ENCODE peak calls at places on chromosome 19, in nine cellular contexts. W is GM23338, N is astrocyte, M is hepatocyte, O is fibroblast of lung, Q is PC-9, Y is GM23248, D is PC-3, R is mammary epithelial cell. I is an unnamed sample.

GRCh38 chr19:33459220-33459619 is 62.4 kb downstream of the PEPD start:
- DNase-seq in W (no peak), N (no peak), M (no peak), O (no peak), Q (no peak), Y (no peak), D (no peak), R (no peak), I (no peak)

GRCh38 chr19:42466521-42467436 is 24.0 kb upstream of the CXCL17 start:
- DNase-seq in W (no peak), N (no peak), M (no peak), O (no peak), Q (no peak), Y (peak; percentile 28), D (no peak), R (no peak), I (peak; percentile 76)

GRCh38 chr19:41718761-41719160 is 10.3 kb downstream of the CEACAM5 start:
- DNase-seq in W (no peak), N (no peak), M (no peak), O (no peak), Q (no peak), Y (no peak), D (no peak), R (no peak), I (no peak)

GRCh38 chr19:51417807-51418152 is 338 bp upstream of the SIGLEC10 start:
- DNase-seq in W (no peak), N (no peak), M (no peak), O (no peak), Q (no peak), Y (no peak), D (no peak), R (no peak), I (no peak)

GRCh38 chr19:50817941-50818858 is 5.4 kb downstream of the KLK1 start:
- DNase-seq in W (peak; percentile 96), N (no peak), M (peak; percentile 77), O (no peak), Q (peak; percentile 50), Y (peak; percentile 52), D (peak; percentile 59), R (no peak), I (peak; percentile 73)

GRCh38 chr19:17755977-17756670 is 4.8 kb downstream of the FCHO1 start:
- DNase-seq in W (peak; percentile 87), N (peak; percentile 56), M (peak; percentile 49), O (peak; percentile 58), Q (peak; percentile 29), Y (no peak), D (peak; percentile 22), R (no peak), I (peak; percentile 92)

GRCh38 chr19:17079710-17080440 is 4.3 kb downstream of the MYO9B start:
- DNase-seq in W (no peak), N (peak; percentile 98), M (peak; percentile 80), O (peak; percentile 99), Q (peak; percentile 73), Y (peak; percentile 100), D (peak; percentile 96), R (peak; percentile 99), I (peak; percentile 46)

GRCh38 chr19:11736696-11737095 is 2.0 kb downstream of the ZNF823 start:
- DNase-seq in W (peak; percentile 3), N (no peak), M (peak; percentile 27), O (peak; percentile 11), Q (peak; percentile 59), Y (peak; percentile 81), D (peak; percentile 38), R (peak; percentile 20), I (peak; percentile 89)

GRCh38 chr19:29952127-29952526 is 10.1 kb downstream of the URI1 start:
- DNase-seq in W (no peak), N (no peak), M (no peak), O (no peak), Q (no peak), Y (no peak), D (no peak), R (no peak), I (no peak)

GRCh38 chr19:50658438-50659317 is 9.4 kb downstream of the C19orf81 start:
- DNase-seq in W (peak; percentile 97), N (no peak), M (peak; percentile 95), O (peak; percentile 8), Q (no peak), Y (peak; percentile 86), D (peak; percentile 92), R (peak; percentile 35), I (no peak)

GRCh38 chr19:7676376-7676775 is 514 bp upstream of the MCEMP1 start:
- DNase-seq in W (no peak), N (no peak), M (no peak), O (no peak), Q (no peak), Y (no peak), D (no peak), R (no peak), I (no peak)

GRCh38 chr19:40281381-40282208 is 3.5 kb downstream of the AKT2 start:
- DNase-seq in W (no peak), N (no peak), M (no peak), O (no peak), Q (no peak), Y (peak; percentile 46), D (no peak), R (no peak), I (no peak)

GRCh38 chr19:33376423-33376822 is 2.9 kb downstream of the CEBPG start:
- DNase-seq in W (no peak), N (peak; percentile 84), M (peak; percentile 70), O (peak; percentile 81), Q (peak; percentile 44), Y (peak; percentile 94), D (peak; percentile 81), R (peak; percentile 73), I (no peak)

DNA sequence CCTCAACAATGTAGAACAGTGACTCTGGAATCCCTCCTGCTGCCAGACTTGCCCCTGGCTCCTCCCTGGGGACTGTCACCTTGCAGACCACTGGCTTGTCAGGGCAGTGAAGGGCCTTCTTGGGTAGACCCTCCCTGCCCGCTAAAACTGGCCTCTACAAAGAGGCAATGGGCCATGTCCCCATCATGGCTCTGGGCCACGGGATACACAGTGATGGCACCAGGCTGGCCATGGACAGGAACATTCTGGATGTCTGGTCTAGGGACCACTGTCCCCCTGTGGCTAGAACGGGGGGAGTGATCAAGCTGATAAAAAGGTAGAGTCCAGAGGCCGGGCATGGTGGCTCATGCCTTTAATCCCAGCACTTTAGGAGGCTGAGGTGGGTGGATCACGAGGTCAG is 60.9 kb downstream of the ACSBG2 start:
- DNase-seq in W (no peak), N (no peak), M (no peak), O (no peak), Q (no peak), Y (no peak), D (no peak), R (no peak), I (no peak)
- H3K4me2 ChIP-seq in W (no peak overlapping the region), N (no peak overlapping the region), M (no peak overlapping the region), O (no peak overlapping the region), Q (no peak overlapping the region), Y (no peak overlapping the region), D (no peak overlapping the region), R (no peak overlapping the region), I (no peak overlapping the region)

GRCh38 chr19:4990306-4990705 is 21.4 kb downstream of the KDM4B start:
- DNase-seq in W (no peak), N (no peak), M (no peak), O (no peak), Q (no peak), Y (no peak), D (no peak), R (no peak), I (no peak)

GRCh38 chr19:4991996-4992698 is 23.2 kb downstream of the KDM4B start:
- DNase-seq in W (no peak), N (no peak), M (no peak), O (no peak), Q (no peak), Y (no peak), D (no peak), R (no peak), I (no peak)

GRCh38 chr19:4991538-4991937 is 22.6 kb downstream of the KDM4B start:
- DNase-seq in W (no peak), N (no peak), M (no peak), O (no peak), Q (no peak), Y (no peak), D (no peak), R (no peak), I (no peak)

GRCh38 chr19:4997297-4997696 is 28.4 kb downstream of the KDM4B start:
- DNase-seq in W (no peak), N (no peak), M (no peak), O (no peak), Q (no peak), Y (no peak), D (no peak), R (no peak), I (no peak)

DNA sequence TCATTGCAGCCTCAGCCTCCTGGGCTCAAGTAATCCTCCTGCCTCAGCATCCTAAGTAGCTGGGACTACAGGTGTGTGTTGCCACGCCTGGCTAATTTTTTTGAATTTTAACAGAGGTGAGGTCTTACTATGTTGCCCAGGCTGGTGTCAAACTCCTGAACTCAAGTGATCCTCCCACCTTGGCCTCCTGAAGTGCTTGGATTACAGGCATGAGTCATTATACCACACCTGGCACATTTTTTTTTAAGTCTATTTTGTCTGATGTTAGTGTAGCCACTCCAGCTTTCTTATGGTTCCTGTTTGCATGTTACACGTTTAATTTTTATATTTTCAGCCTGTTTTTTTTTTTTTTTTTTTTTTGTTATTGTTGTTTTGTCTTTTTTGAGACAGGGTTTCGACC is 24.8 kb downstream of the KDM4B start:
- DNase-seq in W (no peak), N (no peak), M (no peak), O (no peak), Q (no peak), Y (no peak), D (peak; percentile 50), R (no peak), I (no peak)
- H3K79me2 ChIP-seq in W (peaks cover 92% of the 10 kb centered on the region), N (peaks cover 93% of the 10 kb centered on the region), M (peaks cover 100% of the 10 kb centered on the region), O (peaks cover 26% of the 10 kb centered on the region), Q (no peaks in the 10 kb centered on the region), Y (peaks cover 98% of the 10 kb centered on the region), D (peaks cover 98% of the 10 kb centered on the region), R (peaks cover 97% of the 10 kb centered on the region), I (peaks cover 50% of the 10 kb centered on the region)

DNA sequence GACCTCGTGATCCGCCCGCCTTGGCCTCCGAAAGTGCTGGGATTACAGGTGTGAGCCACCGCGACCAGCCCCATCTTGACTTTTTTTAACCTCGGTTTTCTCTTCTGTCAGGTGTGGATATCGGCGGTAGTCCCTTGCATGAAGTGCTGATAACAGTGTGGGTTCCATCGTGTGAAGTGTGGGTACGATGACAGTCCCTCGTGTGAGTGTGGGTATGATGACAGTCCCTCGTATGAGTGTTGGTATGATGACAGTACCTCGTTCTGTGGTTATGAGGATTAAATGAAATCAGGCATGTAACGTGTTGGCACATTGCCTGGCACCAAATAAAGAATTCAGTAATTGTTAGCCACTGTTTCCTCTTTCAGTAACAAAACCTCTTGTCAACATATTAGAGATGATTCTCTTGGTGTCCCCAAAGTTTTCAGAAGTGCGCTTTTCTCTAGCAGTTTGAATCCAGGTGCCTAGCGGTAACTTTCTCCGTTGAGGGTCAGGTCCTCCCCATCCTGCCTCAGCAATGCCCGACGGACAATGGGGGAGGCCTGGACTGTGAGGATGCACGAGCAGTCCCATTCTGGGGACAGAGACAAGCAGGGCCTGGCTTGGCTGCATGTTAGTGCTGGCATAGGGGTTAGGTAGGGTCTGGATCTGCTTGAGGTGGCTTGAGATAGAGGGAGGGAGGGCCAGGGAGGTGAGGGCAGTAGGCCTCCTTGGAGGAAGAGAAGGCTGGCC is 15.3 kb downstream of the GATAD2A start:
- DNase-seq in W (no peak), N (peak; percentile 29), M (no peak), O (no peak), Q (no peak), Y (no peak), D (peak; percentile 54), R (no peak), I (peak; percentile 56)
- H3K4me2 ChIP-seq in W (no peak overlapping the region), N (no peak overlapping the region), M (no peak overlapping the region), O (no peak overlapping the region), Q (no peak overlapping the region), Y (no peak overlapping the region), D (no peak overlapping the region), R (no peak overlapping the region), I (no peak overlapping the region)

GRCh38 chr19:15248106-15248505 is 15.9 kb upstream of the EPHX3 start:
- DNase-seq in W (no peak), N (no peak), M (no peak), O (no peak), Q (no peak), Y (no peak), D (no peak), R (no peak), I (no peak)
- H3K79me2 ChIP-seq in W (peaks cover 21% of the 10 kb centered on the region), N (peaks cover 68% of the 10 kb centered on the region), M (peaks cover 74% of the 10 kb centered on the region), O (peaks cover 22% of the 10 kb centered on the region), Q (peaks cover 70% of the 10 kb centered on the region), Y (peaks cover 62% of the 10 kb centered on the region), D (peaks cover 49% of the 10 kb centered on the region), R (peaks cover 69% of the 10 kb centered on the region), I (peaks cover 18% of the 10 kb centered on the region)

I was measured in Karpas-422.